ENCODE peak calls at places on chromosomes 3 and 15, in nine cellular contexts. F is AG04450; T is T-cell; B is stimulated activated CD4-positive, alpha-beta T cell treated with anti-CD3 and anti-CD28 coated beads, Interleukin-12 subunit alpha, Interleukin-12 subunit beta, amount 100 ng/mL, for 4 hours; X is pons; I is neural progenitor cell; V is suprapubic skin; L is activated T-helper 1 cell treated with Interleukin-2 at 50 U/mL for 16 hours; R is natural killer cell treated with Interleukin-12 subunit alpha and Interleukin-12 subunit beta and Interleukin-15 and Interleukin-18, amount 100 ng/mL, for 72 hours. M is an unnamed sample.

GRCh38 chr3:13419356-13420050 is 619 bp downstream of the NUP210 start:
- DNase-seq in F (no peak), T (peak; percentile 56), B (peak; percentile 54), X (peak; percentile 40), I (peak; percentile 77), V (no peak), L (peak; percentile 45), R (peak; percentile 73), M (peak; percentile 43)

GRCh38 chr15:47383801-47384200 is 333.5 kb upstream of the SEMA6D start:
- DNase-seq in F (no peak), T (no peak), B (no peak), X (no peak), I (no peak), V (no peak), L (no peak), R (no peak), M (no peak)

GRCh38 chr3:80733522-80734176 is 965.9 kb upstream of the ROBO1 start:
- DNase-seq in F (no peak), T (no peak), B (no peak), X (no peak), I (no peak), V (no peak), L (no peak), R (no peak), M (no peak)

GRCh38 chr3:43291546-43291945 is 5.2 kb downstream of the SNRK start:
- DNase-seq in F (no peak), T (no peak), B (no peak), X (no peak), I (no peak), V (no peak), L (no peak), R (no peak), M (no peak)

GRCh38 chr3:114213669-114214541 is 23.5 kb downstream of the ZNF80 start:
- DNase-seq in F (peak; percentile 10), T (peak; percentile 67), B (peak; percentile 53), X (peak; percentile 14), I (no peak), V (no peak), L (peak; percentile 56), R (peak; percentile 87), M (peak; percentile 51)

GRCh38 chr3:173066044-173066679 is 74.9 kb downstream of the SPATA16 start:
- DNase-seq in F (no peak), T (no peak), B (no peak), X (no peak), I (peak; percentile 6), V (no peak), L (no peak), R (no peak), M (no peak)

GRCh38 chr3:141334627-141335250 is 33.6 kb upstream of the ZBTB38 start:
- DNase-seq in F (no peak), T (no peak), B (no peak), X (no peak), I (no peak), V (no peak), L (no peak), R (no peak), M (no peak)

GRCh38 chr15:48233246-48233645 is 27.1 kb downstream of the SLC12A1 start:
- DNase-seq in F (no peak), T (no peak), B (no peak), X (no peak), I (no peak), V (no peak), L (no peak), R (no peak), M (no peak)

GRCh38 chr3:110504901-110505300 is 566.7 kb upstream of the NECTIN3 start:
- DNase-seq in F (no peak), T (no peak), B (no peak), X (no peak), I (no peak), V (no peak), L (no peak), R (no peak), M (no peak)

GRCh38 chr3:123779646-123780231 is 104.4 kb downstream of the MYLK start:
- DNase-seq in F (no peak), T (no peak), B (no peak), X (no peak), I (no peak), V (no peak), L (no peak), R (no peak), M (no peak)

GRCh38 chr3:119628816-119629445 is 31.2 kb downstream of the PLA1A start:
- DNase-seq in F (no peak), T (no peak), B (no peak), X (no peak), I (no peak), V (no peak), L (no peak), R (no peak), M (no peak)

GRCh38 chr15:83943043-83943442 is 289.1 kb downstream of the ADAMTSL3 start:
- DNase-seq in F (no peak), T (no peak), B (no peak), X (no peak), I (no peak), V (no peak), L (no peak), R (no peak), M (no peak)

GRCh38 chr3:141058996-141059395 is 7.8 kb downstream of the SPSB4 start:
- DNase-seq in F (no peak), T (no peak), B (no peak), X (no peak), I (no peak), V (peak; percentile 23), L (no peak), R (no peak), M (no peak)

GRCh38 chr15:44726136-44726535 is 10.2 kb upstream of the TRIM69 start:
- DNase-seq in F (no peak), T (no peak), B (no peak), X (no peak), I (no peak), V (no peak), L (no peak), R (no peak), M (no peak)

GRCh38 chr3:100103558-100104441 is 10.5 kb downstream of the FILIP1L start:
- DNase-seq in F (peak; percentile 72), T (no peak), B (no peak), X (no peak), I (no peak), V (no peak), L (no peak), R (no peak), M (no peak)

GRCh38 chr3:99396651-99397050 is 241.7 kb upstream of the COL8A1 start:
- DNase-seq in F (no peak), T (no peak), B (no peak), X (no peak), I (no peak), V (no peak), L (no peak), R (no peak), M (no peak)

GRCh38 chr15:89341316-89342005 is 6.8 kb upstream of the POLG start:
- DNase-seq in F (no peak), T (no peak), B (no peak), X (no peak), I (no peak), V (no peak), L (no peak), R (peak; percentile 13), M (no peak)

GRCh38 chr3:78123058-78123457 is 1083.2 kb downstream of the ROBO2 start:
- DNase-seq in F (no peak), T (no peak), B (no peak), X (no peak), I (no peak), V (no peak), L (no peak), R (no peak), M (no peak)

GRCh38 chr15:89998923-89999675 is 2.0 kb upstream of the ZNF710 start:
- DNase-seq in F (no peak), T (no peak), B (no peak), X (no peak), I (no peak), V (no peak), L (no peak), R (no peak), M (no peak)

GRCh38 chr15:81789403-81789802 is 256.4 kb downstream of the MEX3B start:
- DNase-seq in F (no peak), T (no peak), B (no peak), X (no peak), I (no peak), V (peak; percentile 11), L (no peak), R (no peak), M (no peak)

GRCh38 chr3:182618085-182618732 is 175.1 kb upstream of the ATP11B start:
- DNase-seq in F (no peak), T (no peak), B (no peak), X (peak; percentile 78), I (peak; percentile 79), V (no peak), L (no peak), R (no peak), M (no peak)

GRCh38 chr3:113844622-113845222 is 6.1 kb downstream of the GRAMD1C start:
- DNase-seq in F (no peak), T (no peak), B (no peak), X (peak; percentile 69), I (peak; percentile 61), V (no peak), L (no peak), R (no peak), M (no peak)

GRCh38 chr3:194486540-194487288 is at the start of gene ATP13A3:
- DNase-seq in F (peak; percentile 77), T (peak; percentile 92), B (peak; percentile 87), X (peak; percentile 91), I (peak; percentile 94), V (peak; percentile 93), L (peak; percentile 88), R (peak; percentile 91), M (peak; percentile 87)

GRCh38 chr15:96268421-96269204 is 61.9 kb upstream of the NR2F2 start:
- DNase-seq in F (no peak), T (no peak), B (no peak), X (no peak), I (no peak), V (no peak), L (no peak), R (no peak), M (no peak)

GRCh38 chr3:113226491-113226890 is 15.1 kb downstream of the BOC start:
- DNase-seq in F (no peak), T (no peak), B (no peak), X (no peak), I (no peak), V (no peak), L (no peak), R (no peak), M (no peak)

GRCh38 chr3:112084980-112085697 is 1.1 kb upstream of the C3orf52 start:
- DNase-seq in F (no peak), T (no peak), B (no peak), X (peak; percentile 8), I (no peak), V (no peak), L (no peak), R (no peak), M (no peak)